ENCODE peak calls at places on chromosomes 11 and 22, in six cellular contexts. One of them, this sample, is unnamed.

GRCh38 chr11:103803062-103803461 is 233.4 kb upstream of the DDI1 start:
- DNase-seq in mucosa of descending colon: no peak
- DNase-seq in fibroblast of lung: no peak
- DNase-seq in nephron progenitor cell: no peak
- DNase-seq in spleen: no peak
- DNase-seq in IMR-90: peak
- DNase-seq in this sample: no peak

GRCh38 chr11:120331301-120331966 is 4.8 kb upstream of the ARHGEF12 start:
- DNase-seq in mucosa of descending colon: no peak
- DNase-seq in fibroblast of lung: peak
- DNase-seq in nephron progenitor cell: no peak
- DNase-seq in spleen: no peak
- DNase-seq in IMR-90: peak
- DNase-seq in this sample: no peak

GRCh38 chr22:20080445-20080775 is 369 bp downstream of the DGCR8 start:
- DNase-seq in mucosa of descending colon: peak
- DNase-seq in fibroblast of lung: peak
- DNase-seq in nephron progenitor cell: peak
- DNase-seq in spleen: peak
- DNase-seq in IMR-90: peak
- DNase-seq in this sample: no peak

GRCh38 chr11:75031771-75032549 is 43.2 kb downstream of the NEU3 start:
- DNase-seq in mucosa of descending colon: peak
- DNase-seq in fibroblast of lung: peak
- DNase-seq in nephron progenitor cell: peak
- DNase-seq in spleen: peak
- DNase-seq in IMR-90: peak
- DNase-seq in this sample: peak

GRCh38 chr11:35946766-35947165 is 2.9 kb downstream of the LDLRAD3 start:
- DNase-seq in mucosa of descending colon: no peak
- DNase-seq in fibroblast of lung: no peak
- DNase-seq in nephron progenitor cell: no peak
- DNase-seq in spleen: no peak
- DNase-seq in IMR-90: no peak
- DNase-seq in this sample: no peak

GRCh38 chr22:45009881-45010531 is at the start of gene PHF21B:
- DNase-seq in mucosa of descending colon: no peak
- DNase-seq in fibroblast of lung: peak
- DNase-seq in nephron progenitor cell: peak
- DNase-seq in spleen: no peak
- DNase-seq in IMR-90: peak
- DNase-seq in this sample: no peak

GRCh38 chr22:36423461-36424404 is 36.0 kb upstream of the MYH9 start:
- DNase-seq in mucosa of descending colon: no peak
- DNase-seq in fibroblast of lung: peak
- DNase-seq in nephron progenitor cell: no peak
- DNase-seq in spleen: peak
- DNase-seq in IMR-90: peak
- DNase-seq in this sample: no peak

GRCh38 chr11:61007383-61007970 is 36.0 kb downstream of the CD6 start:
- DNase-seq in mucosa of descending colon: peak
- DNase-seq in fibroblast of lung: no peak
- DNase-seq in nephron progenitor cell: peak
- DNase-seq in spleen: no peak
- DNase-seq in IMR-90: no peak
- DNase-seq in this sample: no peak

GRCh38 chr11:12430912-12431311 is 53.5 kb downstream of the PARVA start:
- DNase-seq in mucosa of descending colon: peak
- DNase-seq in fibroblast of lung: peak
- DNase-seq in nephron progenitor cell: no peak
- DNase-seq in spleen: no peak
- DNase-seq in IMR-90: peak
- DNase-seq in this sample: no peak

GRCh38 chr11:76788661-76789442 is 5.7 kb downstream of the TSKU start:
- DNase-seq in mucosa of descending colon: peak
- DNase-seq in fibroblast of lung: no peak
- DNase-seq in nephron progenitor cell: no peak
- DNase-seq in spleen: peak
- DNase-seq in IMR-90: no peak
- DNase-seq in this sample: no peak

GRCh38 chr11:87125257-87125656 is 87.5 kb downstream of the TMEM135 start:
- DNase-seq in mucosa of descending colon: no peak
- DNase-seq in fibroblast of lung: no peak
- DNase-seq in nephron progenitor cell: no peak
- DNase-seq in spleen: no peak
- DNase-seq in IMR-90: no peak
- DNase-seq in this sample: no peak

GRCh38 chr11:34313099-34313517 is 44.7 kb downstream of the ABTB2 start:
- DNase-seq in mucosa of descending colon: no peak
- DNase-seq in fibroblast of lung: no peak
- DNase-seq in nephron progenitor cell: no peak
- DNase-seq in spleen: no peak
- DNase-seq in IMR-90: no peak
- DNase-seq in this sample: no peak

DNA sequence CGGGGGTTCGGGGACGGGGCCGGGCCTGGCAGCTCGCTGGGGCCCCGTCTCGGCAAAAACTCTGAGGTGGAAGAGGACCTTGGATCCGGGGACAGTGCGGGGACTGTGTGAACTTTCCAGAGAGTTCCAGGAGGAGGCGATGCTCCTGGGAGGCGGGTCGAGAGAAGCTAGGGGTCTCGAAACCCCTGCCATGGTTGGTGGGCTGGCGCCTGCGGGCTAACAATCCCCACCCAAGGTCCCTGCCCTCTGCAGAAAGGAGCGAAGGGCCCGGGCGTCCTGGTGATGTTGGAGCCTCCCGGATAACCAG is 4.7 kb upstream of the GRK2 start:
- DNase-seq in mucosa of descending colon: no peak
- DNase-seq in fibroblast of lung: no peak
- DNase-seq in nephron progenitor cell: no peak
- DNase-seq in spleen: no peak
- DNase-seq in IMR-90: no peak
- DNase-seq in this sample: no peak
- TF ChIP-seq CTCF in mucosa of descending colon: no peak
- TF ChIP-seq CTCF in fibroblast of lung: no peak
- TF ChIP-seq CTCF in nephron progenitor cell: no peak
- TF ChIP-seq CTCF in spleen: no peak
- TF ChIP-seq CTCF in IMR-90: peak
- TF ChIP-seq CTCF in this sample: peak

DNA sequence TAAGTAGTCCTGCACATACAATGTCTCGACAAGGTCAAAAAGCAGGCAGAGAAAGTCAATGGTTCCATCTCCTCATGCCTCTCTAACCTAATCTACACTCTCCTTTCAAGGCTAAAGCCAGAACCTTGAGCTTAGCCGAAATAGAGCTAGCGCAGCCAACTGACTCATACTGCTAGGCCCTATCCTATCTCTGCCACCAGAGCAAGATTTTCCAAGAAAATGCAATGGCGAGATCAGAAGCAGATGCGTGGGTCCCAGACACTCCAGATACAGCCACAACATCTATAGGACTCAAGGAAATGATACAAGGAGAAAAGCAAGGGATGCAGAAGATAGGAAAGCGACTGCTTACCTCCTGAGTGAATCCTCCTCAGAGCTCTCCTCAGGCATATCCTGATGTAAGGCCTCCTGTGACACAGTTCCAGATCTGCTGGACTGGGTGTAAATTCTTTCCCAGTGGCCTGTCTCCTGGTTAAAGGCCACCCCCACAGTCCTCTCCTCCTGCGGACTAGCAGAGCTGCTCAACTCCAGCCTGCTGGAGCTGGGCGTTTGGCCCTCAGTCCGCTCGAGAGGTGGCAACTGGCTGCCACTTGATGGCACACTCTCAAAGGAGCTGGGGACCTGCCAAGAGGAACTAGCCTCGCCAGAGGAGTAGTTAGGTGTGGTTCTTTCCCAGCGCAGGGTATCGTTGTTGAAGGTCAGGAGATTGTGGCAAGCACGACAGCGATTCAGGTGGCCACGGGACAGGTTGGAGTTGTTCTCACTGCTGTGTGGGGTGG is 52.0 kb downstream of the AMBRA1 start:
- DNase-seq in mucosa of descending colon: peak
- DNase-seq in fibroblast of lung: no peak
- DNase-seq in nephron progenitor cell: no peak
- DNase-seq in spleen: no peak
- DNase-seq in IMR-90: no peak
- DNase-seq in this sample: no peak
- TF ChIP-seq CTCF in mucosa of descending colon: peak
- TF ChIP-seq CTCF in fibroblast of lung: no peak
- TF ChIP-seq CTCF in nephron progenitor cell: no peak
- TF ChIP-seq CTCF in spleen: no peak
- TF ChIP-seq CTCF in IMR-90: no peak
- TF ChIP-seq CTCF in this sample: no peak

GRCh38 chr11:44348721-44349120 is 38.8 kb upstream of the ALX4 start:
- DNase-seq in mucosa of descending colon: no peak
- DNase-seq in fibroblast of lung: no peak
- DNase-seq in nephron progenitor cell: no peak
- DNase-seq in spleen: no peak
- DNase-seq in IMR-90: no peak
- DNase-seq in this sample: no peak

GRCh38 chr11:44349328-44349727 is 39.4 kb upstream of the ALX4 start:
- DNase-seq in mucosa of descending colon: no peak
- DNase-seq in fibroblast of lung: no peak
- DNase-seq in nephron progenitor cell: no peak
- DNase-seq in spleen: no peak
- DNase-seq in IMR-90: no peak
- DNase-seq in this sample: no peak

GRCh38 chr11:44348114-44348513 is 38.2 kb upstream of the ALX4 start:
- DNase-seq in mucosa of descending colon: no peak
- DNase-seq in fibroblast of lung: no peak
- DNase-seq in nephron progenitor cell: no peak
- DNase-seq in spleen: no peak
- DNase-seq in IMR-90: no peak
- DNase-seq in this sample: no peak

GRCh38 chr11:44351006-44351660 is 41.2 kb upstream of the ALX4 start:
- DNase-seq in mucosa of descending colon: no peak
- DNase-seq in fibroblast of lung: no peak
- DNase-seq in nephron progenitor cell: no peak
- DNase-seq in spleen: peak
- DNase-seq in IMR-90: no peak
- DNase-seq in this sample: no peak

DNA sequence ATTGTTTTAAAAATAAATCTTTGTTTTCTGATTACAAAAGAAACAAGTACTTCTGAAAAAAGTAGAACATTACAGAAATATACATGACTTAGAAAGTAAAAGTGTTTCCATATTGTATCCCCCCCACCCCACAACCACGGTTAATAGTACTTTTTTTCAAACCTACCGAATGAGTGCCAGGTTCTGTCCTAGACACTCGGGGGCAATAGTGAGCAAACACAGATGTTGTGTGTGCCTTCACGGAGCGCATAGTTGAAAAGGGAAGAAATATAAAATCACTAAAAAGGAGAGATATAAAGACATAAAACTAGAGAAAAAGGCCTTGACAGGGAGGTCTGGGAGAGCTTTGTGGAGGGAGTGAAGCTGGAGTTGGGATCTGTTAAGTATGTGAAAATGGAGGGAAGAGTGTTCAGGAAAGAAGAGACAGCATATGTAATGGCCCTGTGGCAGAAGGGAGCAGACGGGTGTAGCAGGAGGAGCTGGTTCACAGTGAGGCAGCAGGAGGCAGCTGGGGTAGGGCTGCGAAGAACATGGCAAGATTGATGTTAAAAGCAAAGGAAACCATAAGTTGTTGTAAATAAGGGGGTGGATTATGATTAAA is 42.1 kb upstream of the ALX4 start:
- DNase-seq in mucosa of descending colon: no peak
- DNase-seq in fibroblast of lung: peak
- DNase-seq in nephron progenitor cell: no peak
- DNase-seq in spleen: no peak
- DNase-seq in IMR-90: no peak
- DNase-seq in this sample: no peak
- TF ChIP-seq CTCF in mucosa of descending colon: no peak
- TF ChIP-seq CTCF in fibroblast of lung: no peak
- TF ChIP-seq CTCF in nephron progenitor cell: no peak
- TF ChIP-seq CTCF in spleen: no peak
- TF ChIP-seq CTCF in IMR-90: no peak
- TF ChIP-seq CTCF in this sample: no peak

DNA sequence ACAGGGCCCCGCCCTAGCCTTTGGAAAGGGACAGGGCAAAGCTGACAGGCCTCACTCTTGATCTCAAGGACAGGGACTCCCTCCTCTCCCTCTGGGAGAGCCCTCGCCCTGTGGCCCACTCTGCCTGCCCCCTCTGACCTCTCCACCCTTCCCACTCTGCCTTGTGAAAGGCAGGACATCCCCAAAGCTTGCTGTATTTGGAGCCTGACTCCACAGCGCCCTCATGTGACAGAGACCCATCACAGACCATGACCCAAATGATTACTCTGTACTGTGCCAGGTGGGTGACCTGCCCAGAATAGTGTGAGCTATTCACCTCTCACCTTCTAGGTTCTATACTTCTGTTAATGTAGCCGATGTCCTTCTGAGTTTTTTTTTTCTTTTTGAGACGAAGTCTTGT is 18.8 kb downstream of the P2RY2 start:
- DNase-seq in mucosa of descending colon: peak
- DNase-seq in fibroblast of lung: peak
- DNase-seq in nephron progenitor cell: peak
- DNase-seq in spleen: peak
- DNase-seq in IMR-90: peak
- DNase-seq in this sample: no peak
- TF ChIP-seq CTCF in mucosa of descending colon: peak
- TF ChIP-seq CTCF in fibroblast of lung: peak
- TF ChIP-seq CTCF in nephron progenitor cell: peak
- TF ChIP-seq CTCF in spleen: peak
- TF ChIP-seq CTCF in IMR-90: peak
- TF ChIP-seq CTCF in this sample: peak

GRCh38 chr11:57643802-57644201 is 5.9 kb downstream of the YPEL4 start:
- DNase-seq in mucosa of descending colon: no peak
- DNase-seq in fibroblast of lung: no peak
- DNase-seq in nephron progenitor cell: no peak
- DNase-seq in spleen: no peak
- DNase-seq in IMR-90: peak
- DNase-seq in this sample: no peak
- TF ChIP-seq CTCF in mucosa of descending colon: no peak
- TF ChIP-seq CTCF in fibroblast of lung: no peak
- TF ChIP-seq CTCF in nephron progenitor cell: no peak
- TF ChIP-seq CTCF in spleen: no peak
- TF ChIP-seq CTCF in IMR-90: no peak
- TF ChIP-seq CTCF in this sample: no peak

GRCh38 chr11:65851083-65851579 is 6.8 kb downstream of the CFL1 start:
- DNase-seq in mucosa of descending colon: no peak
- DNase-seq in fibroblast of lung: no peak
- DNase-seq in nephron progenitor cell: no peak
- DNase-seq in spleen: no peak
- DNase-seq in IMR-90: no peak
- DNase-seq in this sample: no peak
- TF ChIP-seq CTCF in mucosa of descending colon: no peak
- TF ChIP-seq CTCF in fibroblast of lung: peak
- TF ChIP-seq CTCF in nephron progenitor cell: peak
- TF ChIP-seq CTCF in spleen: peak
- TF ChIP-seq CTCF in IMR-90: peak
- TF ChIP-seq CTCF in this sample: peak

This sample was measured in osteocyte.